ENCODE peak calls at places on chromosomes 6 and 20, in seven cellular contexts. Q, W, I, X, S, L and P are unnamed samples.
A peak's percentile ranks its signal among the peaks of the same experiment; 100 is the strongest.

GRCh38 chr6:111524735-111525134 is 41.7 kb upstream of the REV3L start:
- DNase-seq in Q (no peak), W (no peak), I (no peak), X (no peak), S (no peak), L (no peak), P (no peak)

GRCh38 chr6:52724041-52724405 is 39.3 kb downstream of the GSTA2 start:
- DNase-seq in Q (no peak), W (no peak), I (no peak), X (no peak), S (peak; percentile 81), L (no peak), P (peak; percentile 67)

GRCh38 chr6:157773248-157773773 is 49.7 kb upstream of the SNX9 start:
- DNase-seq in Q (no peak), W (no peak), I (no peak), X (no peak), S (no peak), L (no peak), P (no peak)

GRCh38 chr6:148857817-148858390 is 111.1 kb downstream of the UST start:
- DNase-seq in Q (no peak), W (no peak), I (no peak), X (no peak), S (peak; percentile 91), L (no peak), P (peak; percentile 73)

GRCh38 chr6:167547751-167548150 is 222.9 kb downstream of the TTLL2 start:
- DNase-seq in Q (no peak), W (no peak), I (no peak), X (no peak), S (peak; percentile 35), L (no peak), P (no peak)

GRCh38 chr20:46312075-46312944 is 4.0 kb upstream of the CDH22 start:
- DNase-seq in Q (no peak), W (no peak), I (no peak), X (peak; percentile 92), S (no peak), L (peak; percentile 84), P (no peak)

GRCh38 chr20:36642136-36642535 is 3.9 kb downstream of the SLA2 start:
- DNase-seq in Q (no peak), W (no peak), I (no peak), X (no peak), S (no peak), L (no peak), P (no peak)

GRCh38 chr20:1507276-1507675 is 16.1 kb upstream of the SIRPB2 start:
- DNase-seq in Q (no peak), W (no peak), I (no peak), X (peak; percentile 66), S (no peak), L (no peak), P (no peak)

GRCh38 chr6:72401865-72402264 is 220.0 kb upstream of the KCNQ5 start:
- DNase-seq in Q (no peak), W (no peak), I (no peak), X (no peak), S (no peak), L (no peak), P (no peak)

GRCh38 chr6:157688960-157689599 is 134.0 kb upstream of the SNX9 start:
- DNase-seq in Q (peak; percentile 74), W (no peak), I (no peak), X (peak; percentile 67), S (no peak), L (peak; percentile 62), P (no peak)

GRCh38 chr6:143598466-143599080 is 79.2 kb upstream of the PHACTR2 start:
- DNase-seq in Q (no peak), W (peak; percentile 33), I (no peak), X (no peak), S (no peak), L (no peak), P (no peak)

GRCh38 chr20:12695937-12696336 is 312.8 kb upstream of the SPTLC3 start:
- DNase-seq in Q (no peak), W (no peak), I (no peak), X (no peak), S (no peak), L (peak; percentile 45), P (no peak)

GRCh38 chr6:112800916-112801315 is 453.8 kb downstream of the RFPL4B start:
- DNase-seq in Q (no peak), W (no peak), I (no peak), X (no peak), S (no peak), L (no peak), P (no peak)

GRCh38 chr6:2765896-2766766 is 938 bp downstream of the WRNIP1 start:
- DNase-seq in Q (peak; percentile 76), W (peak; percentile 25), I (peak; percentile 61), X (peak; percentile 81), S (peak; percentile 21), L (no peak), P (peak; percentile 19)

GRCh38 chr20:25050501-25051350 is 7.2 kb downstream of the ACSS1 start:
- DNase-seq in Q (peak; percentile 18), W (no peak), I (no peak), X (no peak), S (no peak), L (no peak), P (no peak)

GRCh38 chr6:168368971-168369370 is 49.4 kb upstream of the DACT2 start:
- DNase-seq in Q (peak; percentile 17), W (no peak), I (no peak), X (no peak), S (no peak), L (no peak), P (no peak)

GRCh38 chr6:159039885-159040258 is 4.9 kb downstream of the TAGAP start:
- DNase-seq in Q (no peak), W (no peak), I (no peak), X (no peak), S (no peak), L (no peak), P (no peak)

GRCh38 chr20:61639200-61639599 is 387.1 kb downstream of the CDH4 start:
- DNase-seq in Q (no peak), W (no peak), I (no peak), X (no peak), S (peak; percentile 30), L (no peak), P (no peak)

GRCh38 chr20:11429168-11429567 is 488.5 kb upstream of the BTBD3 start:
- DNase-seq in Q (no peak), W (no peak), I (no peak), X (no peak), S (no peak), L (no peak), P (peak; percentile 1)

GRCh38 chr6:121759370-121759769 is 323.9 kb downstream of the GJA1 start:
- DNase-seq in Q (no peak), W (peak; percentile 24), I (no peak), X (no peak), S (no peak), L (no peak), P (no peak)

GRCh38 chr6:46758960-46759753 is 12.4 kb downstream of the ANKRD66 start:
- DNase-seq in Q (no peak), W (no peak), I (no peak), X (no peak), S (no peak), L (no peak), P (no peak)

GRCh38 chr6:5671162-5671561 is 335.6 kb downstream of the NRN1 start:
- DNase-seq in Q (no peak), W (peak; percentile 57), I (no peak), X (peak; percentile 88), S (peak; percentile 59), L (no peak), P (no peak)

GRCh38 chr6:100381111-100381510 is 83.6 kb downstream of the SIM1 start:
- DNase-seq in Q (no peak), W (no peak), I (no peak), X (no peak), S (no peak), L (no peak), P (no peak)

GRCh38 chr6:95091823-95092436 is 485.4 kb upstream of the MANEA start:
- DNase-seq in Q (no peak), W (no peak), I (no peak), X (no peak), S (peak; percentile 36), L (no peak), P (peak; percentile 50)
- TF ChIP-seq CTCF in Q (no peak), W (peak; percentile 42), I (peak; percentile 14), X (peak; percentile 15), S (peak; percentile 62), L (peak; percentile 78), P (peak; percentile 77)

GRCh38 chr20:50456452-50457324 is 53.5 kb upstream of the PTPN1 start:
- DNase-seq in Q (no peak), W (no peak), I (no peak), X (no peak), S (no peak), L (no peak), P (no peak)
- TF ChIP-seq CTCF in Q (no peak), W (no peak), I (no peak), X (peak; percentile 41), S (no peak), L (peak; percentile 52), P (peak; percentile 48)

GRCh38 chr6:40713002-40713719 is 126.0 kb upstream of the LRFN2 start:
- DNase-seq in Q (no peak), W (no peak), I (no peak), X (peak; percentile 54), S (no peak), L (no peak), P (no peak)
- TF ChIP-seq CTCF in Q (no peak), W (no peak), I (no peak), X (peak; percentile 69), S (no peak), L (peak; percentile 19), P (peak; percentile 28)

GRCh38 chr6:160765412-160765811 is 63.4 kb downstream of the PLG start:
- DNase-seq in Q (no peak), W (no peak), I (no peak), X (no peak), S (no peak), L (peak; percentile 41), P (no peak)
- TF ChIP-seq CTCF in Q (no peak), W (no peak), I (no peak), X (peak; percentile 16), S (no peak), L (peak; percentile 44), P (no peak)

GRCh38 chr6:135043364-135043763 is 11.3 kb downstream of the HBS1L start:
- DNase-seq in Q (no peak), W (no peak), I (no peak), X (no peak), S (no peak), L (no peak), P (no peak)
- TF ChIP-seq CTCF in Q (no peak), W (no peak), I (no peak), X (no peak), S (no peak), L (no peak), P (no peak)